ENCODE peak calls at places on chromosomes 7 and 10, in six cellular contexts. M, D, J, S, F and A are unnamed samples.

GRCh38 chr10:12710594-12711343 is 290.7 kb downstream of the CCDC3 start:
- DNase-seq in M (peak), D (peak), J (peak), S (peak), F (peak), A (peak)

GRCh38 chr7:4042402-4042801 is 639.7 kb upstream of the FOXK1 start:
- DNase-seq in M (no peak), D (no peak), J (no peak), S (no peak), F (no peak), A (no peak)

GRCh38 chr10:133487085-133487484 is 33.3 kb downstream of the SCART1 start:
- DNase-seq in M (no peak), D (no peak), J (no peak), S (no peak), F (no peak), A (no peak)

GRCh38 chr7:109579876-109580275 is 1010.2 kb downstream of the DNAJB9 start:
- DNase-seq in M (no peak), D (no peak), J (no peak), S (no peak), F (no peak), A (no peak)

GRCh38 chr7:38369816-38370493 is 96.5 kb upstream of the TARP start:
- DNase-seq in M (no peak), D (peak), J (no peak), S (peak), F (peak), A (peak)

GRCh38 chr7:106584914-106585759 is 75.8 kb downstream of the CCDC71L start:
- DNase-seq in M (no peak), D (peak), J (no peak), S (no peak), F (no peak), A (no peak)

GRCh38 chr10:12130237-12130872 is 878 bp downstream of the SEC61A2 start:
- DNase-seq in M (peak), D (peak), J (peak), S (peak), F (peak), A (peak)

GRCh38 chr10:132231656-132232552 is 45.2 kb downstream of the DPYSL4 start:
- DNase-seq in M (no peak), D (no peak), J (no peak), S (no peak), F (no peak), A (no peak)

GRCh38 chr7:7564323-7564780 is 2.3 kb upstream of the MIOS start:
- DNase-seq in M (no peak), D (no peak), J (no peak), S (no peak), F (no peak), A (no peak)

GRCh38 chr7:141123522-141123921 is 49.7 kb downstream of the TMEM178B start:
- DNase-seq in M (no peak), D (no peak), J (no peak), S (no peak), F (no peak), A (no peak)

GRCh38 chr7:11060883-11061282 is 87.2 kb downstream of the PHF14 start:
- DNase-seq in M (no peak), D (no peak), J (no peak), S (no peak), F (no peak), A (no peak)

GRCh38 chr10:5442056-5442989 is 30.0 kb downstream of the NET1 start:
- DNase-seq in M (no peak), D (peak), J (no peak), S (no peak), F (peak), A (no peak)

GRCh38 chr10:30476511-30476910 is 42.5 kb downstream of the MAP3K8 start:
- DNase-seq in M (no peak), D (no peak), J (no peak), S (no peak), F (no peak), A (no peak)

GRCh38 chr10:61617586-61617985 is 45.1 kb upstream of the CABCOCO1 start:
- DNase-seq in M (no peak), D (no peak), J (no peak), S (no peak), F (no peak), A (no peak)

GRCh38 chr10:118036281-118036875 is 10.4 kb downstream of the RAB11FIP2 start:
- DNase-seq in M (no peak), D (no peak), J (no peak), S (no peak), F (no peak), A (no peak)

GRCh38 chr7:127588697-127589482 is 679 bp downstream of the ARF5 start:
- DNase-seq in M (no peak), D (peak), J (no peak), S (peak), F (peak), A (peak)

GRCh38 chr7:155850001-155850436 is 37.8 kb upstream of the SHH start:
- DNase-seq in M (no peak), D (no peak), J (no peak), S (no peak), F (no peak), A (no peak)

GRCh38 chr7:110356438-110356837 is 734.5 kb upstream of the LRRN3 start:
- DNase-seq in M (no peak), D (no peak), J (no peak), S (no peak), F (no peak), A (no peak)

GRCh38 chr10:129888784-129889616 is 75.1 kb downstream of the EBF3 start:
- DNase-seq in M (no peak), D (peak), J (peak), S (peak), F (no peak), A (peak)

GRCh38 chr10:14684363-14684762 is 90.3 kb downstream of the FAM107B start:
- DNase-seq in M (no peak), D (no peak), J (no peak), S (no peak), F (no peak), A (no peak)

GRCh38 chr7:155440018-155440410 is 17.9 kb upstream of the EN2 start:
- DNase-seq in M (no peak), D (no peak), J (no peak), S (no peak), F (no peak), A (no peak)

GRCh38 chr7:44977956-44978355 is 859 bp downstream of the MYO1G start:
- DNase-seq in M (no peak), D (no peak), J (no peak), S (no peak), F (no peak), A (no peak)

GRCh38 chr7:141071855-141072547 is 1.9 kb upstream of the TMEM178B start:
- DNase-seq in M (no peak), D (no peak), J (no peak), S (peak), F (no peak), A (no peak)

GRCh38 chr10:132576671-132577349 is 39.2 kb downstream of the INPP5A start:
- DNase-seq in M (no peak), D (no peak), J (no peak), S (no peak), F (no peak), A (no peak)

GRCh38 chr7:23254051-23254681 is 7.6 kb downstream of the GPNMB start:
- DNase-seq in M (no peak), D (no peak), J (no peak), S (no peak), F (no peak), A (no peak)

GRCh38 chr10:133211141-133211830 is 18.7 kb upstream of the UTF1 start:
- DNase-seq in M (no peak), D (no peak), J (no peak), S (no peak), F (no peak), A (no peak)

GRCh38 chr7:151070573-151070960 is 10.0 kb downstream of the FASTK start:
- DNase-seq in M (no peak), D (no peak), J (no peak), S (no peak), F (no peak), A (no peak)

GRCh38 chr7:155066417-155066950 is 3.6 kb upstream of the HTR5A start:
- DNase-seq in M (no peak), D (no peak), J (no peak), S (no peak), F (no peak), A (no peak)

GRCh38 chr10:3192856-3193635 is 20.5 kb upstream of the PITRM1 start:
- DNase-seq in M (no peak), D (peak), J (no peak), S (peak), F (peak), A (peak)

GRCh38 chr10:60453031-60453430 is 63.4 kb upstream of the ANK3 start:
- DNase-seq in M (no peak), D (no peak), J (no peak), S (no peak), F (no peak), A (no peak)

GRCh38 chr10:31133628-31134302 is 102.1 kb upstream of the ZNF438 start:
- DNase-seq in M (peak), D (peak), J (peak), S (peak), F (no peak), A (peak)

GRCh38 chr10:119316729-119317097 is 109.3 kb downstream of the GRK5 start:
- DNase-seq in M (no peak), D (peak), J (no peak), S (no peak), F (peak), A (no peak)

DNA sequence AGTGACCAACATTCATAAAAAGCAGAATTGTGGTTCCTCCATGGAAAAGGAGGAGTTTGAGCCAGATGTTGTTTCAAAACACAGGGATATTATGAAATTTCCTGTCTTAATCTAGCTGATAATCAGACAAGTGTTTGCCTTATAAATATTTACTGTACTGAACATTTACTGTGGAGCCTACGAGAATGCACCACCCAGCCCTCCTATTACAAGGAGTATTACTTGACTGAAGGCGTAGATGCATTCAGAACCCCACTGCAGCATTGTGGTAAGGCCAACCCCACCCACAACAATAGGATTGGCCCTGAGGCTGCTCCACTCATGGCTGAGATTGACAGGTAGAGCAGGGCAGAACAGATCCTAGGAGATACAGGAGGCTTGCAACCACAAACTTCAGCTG is 118.9 kb downstream of the AKR1D1 start:
- DNase-seq in M (no peak), D (no peak), J (no peak), S (no peak), F (peak), A (no peak)
- TF ChIP-seq TAF1 in M (no peak), D (no peak), J (no peak), S (no peak), F (no peak), A (no peak)

GRCh38 chr10:100529473-100530298 is at the start of gene NDUFB8:
- DNase-seq in M (peak), D (peak), J (peak), S (peak), F (peak), A (peak)
- TF ChIP-seq POLR2A in M (peak), D (peak), J (peak), S (peak), F (peak), A (peak)

GRCh38 chr7:6392712-6393666 is 54.8 kb downstream of the DAGLB start:
- DNase-seq in M (peak), D (peak), J (no peak), S (no peak), F (no peak), A (no peak)

GRCh38 chr7:6394114-6394513 is 53.6 kb downstream of the DAGLB start:
- DNase-seq in M (no peak), D (no peak), J (no peak), S (no peak), F (no peak), A (no peak)

GRCh38 chr7:6389728-6390127 is 58.0 kb downstream of the DAGLB start:
- DNase-seq in M (no peak), D (no peak), J (no peak), S (no peak), F (no peak), A (no peak)

GRCh38 chr7:6395898-6396582 is 51.7 kb downstream of the DAGLB start:
- DNase-seq in M (no peak), D (no peak), J (no peak), S (no peak), F (no peak), A (no peak)

DNA sequence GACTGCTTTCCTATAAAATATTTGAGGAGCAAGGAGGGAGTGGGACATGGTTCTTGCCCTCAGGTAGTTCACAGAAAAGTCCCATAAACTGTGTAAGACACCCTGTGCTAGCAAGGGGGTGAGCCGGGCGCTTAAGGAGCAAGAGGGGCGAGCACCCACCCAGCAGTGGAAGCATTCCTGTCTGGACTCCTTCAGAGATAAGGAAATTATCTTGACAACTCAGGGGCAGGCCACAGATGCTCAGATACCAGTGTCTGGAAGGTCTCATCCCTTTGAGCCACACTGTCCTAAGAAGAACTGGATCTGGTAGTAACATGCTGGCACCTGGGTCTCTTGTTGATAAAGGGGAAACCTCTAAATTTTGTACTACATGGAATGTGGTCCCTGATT is 54.1 kb downstream of the DAGLB start:
- DNase-seq in M (no peak), D (no peak), J (no peak), S (no peak), F (no peak), A (no peak)
- TF ChIP-seq TAF1 in M (no peak), D (no peak), J (no peak), S (no peak), F (no peak), A (no peak)

GRCh38 chr7:50707607-50708006 is 75.1 kb downstream of the GRB10 start:
- DNase-seq in M (no peak), D (no peak), J (no peak), S (no peak), F (no peak), A (no peak)
- TF ChIP-seq POLR2A in M (no peak), D (no peak), J (no peak), S (no peak), F (no peak), A (no peak)